ENCODE peak calls at places on chromosomes 7 and 10, in five cellular contexts. P is AG04450, J is ascending aorta, H is lung, N is glutamatergic neuron. Q is an unnamed sample.

GRCh38 chr7:1520574-1521234 is 9.8 kb upstream of the MAFK start:
- DNase-seq in P (peak; percentile 39), J (no peak), H (no peak), N (no peak), Q (no peak)

GRCh38 chr7:99839560-99840011 is 11.8 kb downstream of the CYP3A43 start:
- DNase-seq in P (no peak), J (no peak), H (no peak), N (no peak), Q (no peak)

GRCh38 chr10:110664483-110665420 is 20.6 kb downstream of the RBM20 start:
- DNase-seq in P (peak; percentile 85), J (no peak), H (no peak), N (no peak), Q (no peak)

GRCh38 chr10:122494833-122495232 is 33.5 kb downstream of the HTRA1 start:
- DNase-seq in P (peak; percentile 24), J (peak; percentile 74), H (no peak), N (no peak), Q (peak; percentile 58)

GRCh38 chr7:6453737-6454136 is 6.0 kb upstream of the DAGLB start:
- DNase-seq in P (no peak), J (no peak), H (no peak), N (no peak), Q (no peak)

GRCh38 chr10:27390681-27391080 is 113.4 kb upstream of the RAB18 start:
- DNase-seq in P (no peak), J (no peak), H (no peak), N (no peak), Q (no peak)

GRCh38 chr10:97426776-97427570 is 982 bp downstream of the PGAM1 start:
- DNase-seq in P (no peak), J (no peak), H (no peak), N (peak; percentile 46), Q (no peak)

GRCh38 chr10:99403674-99404073 is 26.8 kb downstream of the GOT1 start:
- DNase-seq in P (no peak), J (no peak), H (no peak), N (no peak), Q (no peak)

GRCh38 chr10:131144711-131145375 is 166.7 kb downstream of the TCERG1L start:
- DNase-seq in P (no peak), J (no peak), H (no peak), N (no peak), Q (no peak)

GRCh38 chr10:63707254-63707910 is 186.2 kb downstream of the REEP3 start:
- DNase-seq in P (peak; percentile 94), J (no peak), H (peak; percentile 43), N (no peak), Q (no peak)

GRCh38 chr7:143512488-143513340 is 35.0 kb downstream of the TAS2R41 start:
- DNase-seq in P (no peak), J (no peak), H (no peak), N (no peak), Q (no peak)

GRCh38 chr10:116685807-116686206 is 56.6 kb downstream of the HSPA12A start:
- DNase-seq in P (no peak), J (no peak), H (no peak), N (no peak), Q (no peak)

GRCh38 chr10:130174343-130174742 is 38.2 kb downstream of the GLRX3 start:
- DNase-seq in P (no peak), J (no peak), H (no peak), N (no peak), Q (no peak)

GRCh38 chr7:33485746-33486491 is 356.6 kb downstream of the BBS9 start:
- DNase-seq in P (no peak), J (no peak), H (no peak), N (no peak), Q (no peak)

GRCh38 chr10:89332718-89333281 is 5.0 kb downstream of the IFIT3 start:
- DNase-seq in P (no peak), J (no peak), H (no peak), N (no peak), Q (no peak)

GRCh38 chr7:140672382-140673062 is at the start of gene ADCK2:
- DNase-seq in P (no peak), J (no peak), H (peak; percentile 63), N (peak; percentile 61), Q (no peak)

DNA sequence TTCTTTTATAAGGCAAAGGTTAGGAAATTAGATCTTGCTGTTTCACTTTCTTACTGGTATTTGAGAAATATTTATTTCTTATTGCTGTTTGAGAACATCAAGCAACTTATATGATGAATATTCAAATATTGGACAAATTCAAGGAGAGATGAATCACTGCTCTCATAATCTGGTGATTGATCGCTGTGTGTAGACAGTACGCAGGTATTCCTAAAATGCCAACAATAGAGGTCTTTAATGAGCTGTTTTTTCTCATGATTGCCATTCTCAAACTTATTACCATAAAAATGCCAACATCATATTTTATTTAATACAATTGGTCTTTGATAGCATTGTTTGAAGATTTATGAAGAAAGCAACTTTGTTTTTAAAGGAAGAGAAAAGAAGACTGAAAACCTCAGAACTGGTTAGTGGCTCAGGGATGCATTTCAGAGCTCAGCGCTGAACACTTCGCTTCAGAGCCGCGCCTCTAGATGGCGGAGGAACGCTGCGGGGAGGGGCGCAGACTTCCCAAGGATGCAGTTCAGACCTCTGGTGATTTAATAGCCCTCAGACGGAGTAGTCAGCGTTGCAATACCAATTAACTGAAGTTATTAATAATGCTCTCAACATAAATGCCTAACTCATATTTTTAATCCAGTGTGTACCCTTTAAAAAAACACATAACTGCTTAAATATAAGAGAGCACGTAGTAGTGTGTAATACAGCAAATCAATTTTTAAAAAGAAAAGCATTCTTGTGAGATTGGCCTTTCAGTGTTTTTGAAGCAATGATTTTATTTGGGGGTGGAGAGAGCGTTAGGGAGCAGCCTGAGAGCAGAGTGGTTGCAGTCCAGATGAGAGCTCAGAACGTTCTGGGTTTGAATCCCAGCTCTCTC is 38.5 kb upstream of the STEAP4 start:
- DNase-seq in P (peak; percentile 0), J (no peak), H (peak; percentile 41), N (peak; percentile 80), Q (no peak)
- TF ChIP-seq CTCF in P (peak; percentile 41), J (peak; percentile 29), H (no peak), N (peak; percentile 30), Q (no peak)

DNA sequence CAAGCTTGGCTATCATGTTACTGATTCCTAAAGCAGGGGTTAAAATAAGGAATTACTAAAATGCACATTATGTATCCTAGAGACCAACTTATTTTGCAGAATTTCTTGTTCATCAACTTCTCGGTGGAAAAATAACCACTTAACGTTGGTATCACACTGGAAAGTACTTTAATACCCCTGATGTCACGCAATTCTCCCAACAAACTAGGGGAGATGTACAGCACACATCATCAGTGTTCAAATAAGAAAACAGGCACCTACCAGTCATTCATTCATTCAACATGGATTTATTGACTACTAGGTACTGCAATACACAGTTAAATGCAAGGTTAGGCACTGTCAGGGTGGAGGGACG is 648 bp downstream of the HUS1 start:
- DNase-seq in P (no peak), J (no peak), H (no peak), N (no peak), Q (no peak)
- TF ChIP-seq CTCF in P (no peak), J (no peak), H (no peak), N (no peak), Q (no peak)

GRCh38 chr10:8365935-8366911 is 311.7 kb downstream of the GATA3 start:
- DNase-seq in P (no peak), J (no peak), H (no peak), N (no peak), Q (no peak)
- TF ChIP-seq CTCF in P (no peak), J (no peak), H (no peak), N (no peak), Q (no peak)

DNA sequence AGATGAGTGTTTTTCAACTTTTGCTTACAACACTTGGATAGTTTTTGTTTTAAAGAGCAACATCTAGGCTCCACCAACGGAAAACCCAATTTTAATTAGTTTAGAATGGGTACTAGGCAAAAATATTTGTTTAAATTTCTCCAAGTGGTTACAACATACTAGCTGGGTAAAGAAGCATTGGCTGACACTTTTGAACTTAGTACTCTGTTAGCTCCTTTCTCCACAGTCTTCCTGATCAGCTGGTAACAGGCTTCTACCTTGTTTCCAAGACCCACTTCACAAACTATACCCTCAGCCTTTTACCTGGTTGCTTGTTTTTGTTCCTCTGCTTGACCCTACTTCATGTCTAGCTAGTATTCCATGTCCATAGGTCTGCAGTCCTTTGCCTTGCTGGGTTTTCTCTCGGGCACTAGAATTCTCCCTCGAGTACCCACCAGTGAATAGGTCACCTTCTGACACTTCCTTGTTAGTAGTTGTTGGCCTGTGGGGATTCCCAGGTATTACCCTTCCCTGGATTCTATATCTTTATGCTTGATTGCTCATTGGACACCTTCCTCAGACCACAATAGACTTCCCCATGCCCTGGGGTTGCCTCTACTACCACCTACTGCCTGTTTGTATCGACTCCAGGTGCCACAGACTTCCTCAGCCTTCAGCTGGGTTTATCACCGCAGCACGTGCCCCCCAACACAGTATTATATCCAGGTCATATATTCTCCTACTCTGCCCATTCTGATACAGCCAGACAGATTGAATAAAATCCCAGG is 42.0 kb downstream of the PRPS1L1 start:
- DNase-seq in P (no peak), J (no peak), H (no peak), N (no peak), Q (no peak)
- TF ChIP-seq CTCF in P (no peak), J (no peak), H (no peak), N (no peak), Q (no peak)

GRCh38 chr10:6109444-6109775 is 20.6 kb downstream of the RBM17 start:
- DNase-seq in P (no peak), J (no peak), H (no peak), N (no peak), Q (no peak)
- TF ChIP-seq CTCF in P (no peak), J (no peak), H (no peak), N (no peak), Q (no peak)

GRCh38 chr7:110839866-110840265 is 251.1 kb upstream of the LRRN3 start:
- DNase-seq in P (peak; percentile 32), J (no peak), H (no peak), N (no peak), Q (no peak)
- TF ChIP-seq CTCF in P (peak; percentile 45), J (no peak), H (no peak), N (peak; percentile 18), Q (no peak)

DNA sequence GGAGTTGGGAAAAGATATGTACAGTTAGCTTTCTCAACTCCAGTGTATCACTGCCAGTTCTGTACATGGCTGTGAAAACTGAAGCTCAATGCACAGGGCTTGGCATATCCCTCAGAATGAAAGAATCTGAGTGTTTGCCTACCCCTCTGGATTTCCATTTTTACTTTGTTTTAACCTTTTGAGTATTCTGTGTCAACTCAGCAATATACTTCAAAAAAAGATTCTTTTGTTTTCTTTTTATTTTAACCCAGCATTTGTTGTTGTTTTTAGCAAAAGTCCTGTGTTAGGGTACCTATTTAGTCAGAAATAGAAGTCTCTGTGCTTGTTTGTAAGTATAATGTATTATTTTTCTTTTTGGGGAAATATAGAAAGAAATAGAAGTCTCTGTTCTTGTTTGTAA is 274.6 kb downstream of the ADK start:
- DNase-seq in P (no peak), J (no peak), H (no peak), N (no peak), Q (no peak)
- TF ChIP-seq CTCF in P (no peak), J (no peak), H (no peak), N (no peak), Q (no peak)